ENCODE peak calls at places on chromosomes 11 and 22, in ten cellular contexts. N is AG09319; M is bronchial epithelial cell; G is D341Med; X is IMR-90; L is G401; D is T-cell; R is transverse colon; B is activated naive CD8-positive, alpha-beta T cell treated with anti-CD3 and anti-CD28 coated beads, Interleukin-2, amount 50 U/mL, for 24 hours; E is mesendoderm. K is an unnamed sample.

GRCh38 chr11:99739464-99740089 is 718.8 kb downstream of the CNTN5 start:
- DNase-seq in N (no peak), M (peak; percentile 42), G (peak; percentile 37), X (peak; percentile 40), L (no peak), D (no peak), R (no peak), B (no peak), E (peak; percentile 57), K (no peak)

GRCh38 chr11:128210148-128210940 is 377.0 kb downstream of the ETS1 start:
- DNase-seq in N (peak; percentile 57), M (peak; percentile 100), G (no peak), X (peak; percentile 94), L (no peak), D (no peak), R (peak; percentile 51), B (no peak), E (peak; percentile 97), K (no peak)

GRCh38 chr11:94545641-94546470 is 2.1 kb downstream of the FUT4 start:
- DNase-seq in N (no peak), M (no peak), G (no peak), X (no peak), L (peak; percentile 52), D (no peak), R (no peak), B (no peak), E (no peak), K (peak; percentile 40)

GRCh38 chr11:30774451-30774850 is 188.3 kb upstream of the MPPED2 start:
- DNase-seq in N (no peak), M (no peak), G (no peak), X (no peak), L (no peak), D (no peak), R (no peak), B (no peak), E (peak; percentile 28), K (no peak)

GRCh38 chr11:8309862-8310261 is 46.2 kb upstream of the LMO1 start:
- DNase-seq in N (no peak), M (peak; percentile 41), G (peak; percentile 70), X (no peak), L (no peak), D (no peak), R (no peak), B (no peak), E (no peak), K (no peak)

GRCh38 chr11:126461996-126462395 is 106.5 kb downstream of the ST3GAL4 start:
- DNase-seq in N (no peak), M (no peak), G (no peak), X (no peak), L (no peak), D (no peak), R (no peak), B (no peak), E (no peak), K (no peak)

GRCh38 chr11:62646825-62647608 is 604 bp upstream of the GANAB start:
- DNase-seq in N (no peak), M (no peak), G (no peak), X (no peak), L (no peak), D (no peak), R (no peak), B (no peak), E (no peak), K (no peak)

GRCh38 chr11:44899959-44900358 is 50.7 kb downstream of the TP53I11 start:
- DNase-seq in N (peak; percentile 16), M (peak; percentile 31), G (peak; percentile 42), X (peak; percentile 71), L (no peak), D (peak; percentile 28), R (peak; percentile 21), B (peak; percentile 31), E (peak; percentile 91), K (no peak)

GRCh38 chr11:64028398-64029115 is 7.2 kb upstream of the FLRT1 start:
- DNase-seq in N (no peak), M (no peak), G (peak; percentile 67), X (no peak), L (no peak), D (no peak), R (no peak), B (peak; percentile 12), E (peak; percentile 95), K (no peak)

GRCh38 chr11:74679513-74679865 is 51.7 kb downstream of the CHRDL2 start:
- DNase-seq in N (no peak), M (no peak), G (no peak), X (no peak), L (no peak), D (no peak), R (no peak), B (no peak), E (no peak), K (no peak)

GRCh38 chr11:1481861-1482441 is 4.6 kb downstream of the MOB2 start:
- DNase-seq in N (no peak), M (no peak), G (no peak), X (no peak), L (no peak), D (no peak), R (no peak), B (no peak), E (no peak), K (no peak)

GRCh38 chr11:117390743-117391142 is 63.1 kb downstream of the CEP164 start:
- DNase-seq in N (no peak), M (no peak), G (no peak), X (no peak), L (no peak), D (no peak), R (no peak), B (no peak), E (no peak), K (no peak)

GRCh38 chr22:30923168-30923900 is 45.2 kb downstream of the MORC2 start:
- DNase-seq in N (no peak), M (no peak), G (peak; percentile 10), X (no peak), L (no peak), D (no peak), R (no peak), B (no peak), E (no peak), K (no peak)

GRCh38 chr11:114132944-114133394 is 73.5 kb downstream of the ZBTB16 start:
- DNase-seq in N (no peak), M (no peak), G (no peak), X (no peak), L (no peak), D (no peak), R (no peak), B (no peak), E (no peak), K (no peak)

GRCh38 chr11:57476883-57477506 is 16.7 kb downstream of the RTN4RL2 start:
- DNase-seq in N (no peak), M (no peak), G (no peak), X (peak; percentile 17), L (no peak), D (no peak), R (peak; percentile 59), B (peak; percentile 53), E (peak; percentile 64), K (no peak)

GRCh38 chr11:129265125-129265788 is 73.1 kb upstream of the ARHGAP32 start:
- DNase-seq in N (no peak), M (no peak), G (no peak), X (no peak), L (no peak), D (no peak), R (no peak), B (no peak), E (no peak), K (no peak)

GRCh38 chr11:12161137-12161536 is 50.7 kb downstream of the MICAL2 start:
- DNase-seq in N (no peak), M (no peak), G (no peak), X (no peak), L (no peak), D (no peak), R (no peak), B (no peak), E (no peak), K (no peak)

GRCh38 chr11:70899616-70900015 is 352.8 kb downstream of the SHANK2 start:
- DNase-seq in N (no peak), M (no peak), G (no peak), X (no peak), L (no peak), D (no peak), R (no peak), B (no peak), E (no peak), K (no peak)

GRCh38 chr11:28049338-28050216 is 58.4 kb downstream of the KIF18A start:
- DNase-seq in N (no peak), M (peak; percentile 38), G (no peak), X (peak; percentile 54), L (no peak), D (no peak), R (no peak), B (no peak), E (no peak), K (no peak)

GRCh38 chr11:116219171-116219635 is 553.6 kb downstream of the BUD13 start:
- DNase-seq in N (no peak), M (no peak), G (peak; percentile 81), X (no peak), L (peak; percentile 50), D (no peak), R (peak; percentile 20), B (no peak), E (no peak), K (peak; percentile 41)

GRCh38 chr11:8066911-8067455 is 14.0 kb upstream of the TUB start:
- DNase-seq in N (no peak), M (no peak), G (no peak), X (no peak), L (no peak), D (no peak), R (no peak), B (no peak), E (no peak), K (no peak)

GRCh38 chr11:102666331-102666957 is 39.1 kb downstream of the MMP27 start:
- DNase-seq in N (peak; percentile 12), M (peak; percentile 48), G (peak; percentile 59), X (peak; percentile 60), L (peak; percentile 8), D (no peak), R (peak; percentile 18), B (peak; percentile 16), E (peak; percentile 67), K (peak; percentile 20)

GRCh38 chr11:96228911-96229310 is 114.1 kb downstream of the MAML2 start:
- DNase-seq in N (no peak), M (no peak), G (no peak), X (peak; percentile 64), L (no peak), D (no peak), R (no peak), B (no peak), E (peak; percentile 51), K (no peak)

GRCh38 chr11:2526808-2527381 is 82.1 kb downstream of the KCNQ1 start:
- DNase-seq in N (no peak), M (no peak), G (no peak), X (no peak), L (no peak), D (no peak), R (peak; percentile 87), B (peak; percentile 21), E (no peak), K (no peak)

GRCh38 chr11:18696638-18697225 is 1.8 kb upstream of the TMEM86A start:
- DNase-seq in N (no peak), M (peak; percentile 37), G (no peak), X (peak; percentile 57), L (no peak), D (no peak), R (no peak), B (no peak), E (no peak), K (no peak)

GRCh38 chr11:70066136-70066520 is 12.0 kb upstream of the ANO1 start:
- DNase-seq in N (no peak), M (no peak), G (no peak), X (no peak), L (no peak), D (no peak), R (no peak), B (no peak), E (no peak), K (no peak)

GRCh38 chr11:107583629-107584195 is 7.2 kb upstream of the ELMOD1 start:
- DNase-seq in N (no peak), M (peak; percentile 78), G (no peak), X (peak; percentile 35), L (no peak), D (no peak), R (no peak), B (no peak), E (no peak), K (no peak)